ENCODE peak calls at places on chromosome 19, in seven cellular contexts. T, N, D, C, W, J and Q are unnamed samples.

GRCh38 chr19:31385744-31386143 is 36.5 kb upstream of the TSHZ3 start:
- DNase-seq in T (no peak), C (no peak), N (no peak), D (no peak), J (no peak), W (no peak), Q (no peak)

GRCh38 chr19:28492616-28493015 is 720.3 kb downstream of the UQCRFS1 start:
- DNase-seq in T (no peak), D (no peak), C (no peak), J (no peak), N (no peak), W (no peak), Q (no peak)

GRCh38 chr19:48629599-48630288 is 7.4 kb downstream of the DBP start:
- DNase-seq in D (no peak), C (peak; percentile 54), T (no peak), W (no peak), N (no peak), J (peak; percentile 79), Q (peak; percentile 89)

GRCh38 chr19:21604351-21604926 is 99.0 kb downstream of the ZNF429 start:
- DNase-seq in J (no peak), D (no peak), W (no peak), N (peak; percentile 14), C (no peak), T (no peak), Q (peak; percentile 35)

GRCh38 chr19:3336680-3337523 is 29.5 kb upstream of the NFIC start:
- DNase-seq in D (no peak), N (peak; percentile 83), T (no peak), J (peak; percentile 84), W (no peak), C (peak; percentile 90), Q (peak; percentile 84)

GRCh38 chr19:54449701-54450069 is 686 bp downstream of the LENG8 start:
- DNase-seq in D (no peak), J (peak; percentile 58), T (no peak), W (no peak), C (no peak), N (no peak), Q (no peak)

GRCh38 chr19:3397266-3398022 is 31.1 kb downstream of the NFIC start:
- DNase-seq in D (no peak), W (no peak), C (peak; percentile 68), J (no peak), T (no peak), N (no peak), Q (peak; percentile 73)

GRCh38 chr19:28940751-28941500 is 272.0 kb downstream of the UQCRFS1 start:
- DNase-seq in W (no peak), T (no peak), C (no peak), D (no peak), N (no peak), J (no peak), Q (no peak)

GRCh38 chr19:39397360-39398296 is 6.5 kb downstream of the MED29 start:
- DNase-seq in T (peak; percentile 98), J (peak; percentile 95), W (no peak), N (peak; percentile 88), C (peak; percentile 91), D (peak; percentile 81), Q (peak; percentile 97)

GRCh38 chr19:35931161-35931873 is 4.9 kb upstream of the LRFN3 start:
- DNase-seq in W (peak; percentile 97), N (peak; percentile 99), C (peak; percentile 99), D (peak; percentile 99), J (peak; percentile 100), T (peak; percentile 98), Q (peak; percentile 100)

GRCh38 chr19:18611327-18612050 is 1.2 kb upstream of the TMEM59L start:
- DNase-seq in W (no peak), J (no peak), C (no peak), T (peak; percentile 26), N (no peak), D (no peak), Q (no peak)

GRCh38 chr19:40716031-40716654 is 543 bp downstream of the COQ8B start:
- DNase-seq in J (no peak), T (peak; percentile 77), D (peak; percentile 64), C (no peak), N (no peak), W (no peak), Q (no peak)

GRCh38 chr19:48961673-48962028 is 3.5 kb upstream of the FTL start:
- DNase-seq in N (no peak), C (no peak), D (no peak), J (no peak), T (no peak), W (no peak), Q (peak; percentile 56)

GRCh38 chr19:13076787-13077186 is 25.9 kb downstream of the LYL1 start:
- DNase-seq in D (no peak), N (no peak), J (no peak), W (no peak), T (no peak), C (no peak), Q (no peak)

GRCh38 chr19:4108767-4109625 is 14.9 kb downstream of the MAP2K2 start:
- DNase-seq in W (no peak), D (peak; percentile 63), T (peak; percentile 83), J (no peak), N (no peak), C (no peak), Q (peak; percentile 55)

GRCh38 chr19:33193864-33194362 is at the start of gene LRP3:
- DNase-seq in C (peak; percentile 60), D (no peak), W (no peak), T (no peak), J (peak; percentile 83), N (peak; percentile 27), Q (peak; percentile 27)

GRCh38 chr19:29549105-29550070 is 23.6 kb downstream of the VSTM2B start:
- DNase-seq in N (no peak), W (no peak), J (no peak), T (no peak), C (no peak), D (no peak), Q (no peak)

GRCh38 chr19:3611841-3612240 is 5.2 kb upstream of the TBXA2R start:
- DNase-seq in D (no peak), C (no peak), J (no peak), W (no peak), T (no peak), N (no peak), Q (no peak)

GRCh38 chr19:46979770-46980105 is 39.9 kb upstream of the NPAS1 start:
- DNase-seq in J (no peak), W (no peak), T (no peak), N (no peak), C (no peak), D (no peak), Q (peak; percentile 27)

GRCh38 chr19:12784871-12785430 is 6.3 kb upstream of the JUNB start:
- DNase-seq in W (no peak), T (peak; percentile 36), N (no peak), D (peak; percentile 43), J (no peak), C (no peak), Q (peak; percentile 46)

GRCh38 chr19:19338082-19338481 is 17.5 kb downstream of the MAU2 start:
- DNase-seq in T (no peak), C (no peak), W (no peak), N (no peak), D (no peak), J (no peak), Q (no peak)

GRCh38 chr19:38093587-38093986 is 130.4 kb downstream of the DPF1 start:
- DNase-seq in W (no peak), D (no peak), C (peak; percentile 58), T (no peak), J (no peak), N (peak; percentile 40), Q (no peak)

GRCh38 chr19:47266401-47266885 is 8.2 kb upstream of the INAFM1 start:
- DNase-seq in C (no peak), W (no peak), J (no peak), D (no peak), T (no peak), N (no peak), Q (no peak)

GRCh38 chr19:39829702-39830275 is 4.2 kb downstream of the DYRK1B start:
- DNase-seq in W (no peak), T (no peak), C (no peak), N (no peak), D (no peak), J (no peak), Q (no peak)

GRCh38 chr19:39820696-39821095 is 13.3 kb downstream of the DYRK1B start:
- DNase-seq in D (no peak), J (no peak), T (no peak), N (no peak), W (no peak), C (no peak), Q (no peak)

GRCh38 chr19:20999731-21000352 is 20.6 kb upstream of the ZNF430 start:
- DNase-seq in C (peak; percentile 85), T (peak; percentile 78), D (peak; percentile 82), J (peak; percentile 93), N (peak; percentile 91), W (peak; percentile 45), Q (peak; percentile 82)

GRCh38 chr19:5947435-5947834 is 30.5 kb downstream of the RANBP3 start:
- DNase-seq in N (peak; percentile 46), T (no peak), J (peak; percentile 48), C (peak; percentile 68), W (no peak), D (no peak), Q (no peak)
- H3K4me1 ChIP-seq in N (peaks cover 80% of the 10 kb centered on the region), T (peaks cover 67% of the 10 kb centered on the region), J (peaks cover 58% of the 10 kb centered on the region), C (peaks cover 80% of the 10 kb centered on the region), W (peaks cover 32% of the 10 kb centered on the region), D (peaks cover 49% of the 10 kb centered on the region), Q (peaks cover 24% of the 10 kb centered on the region)

GRCh38 chr19:2244122-2244411 is 5.1 kb upstream of the AMH start:
- DNase-seq in D (no peak), N (no peak), C (no peak), W (no peak), T (no peak), J (no peak), Q (no peak)
- H3K36me3 ChIP-seq in D (peaks cover 59% of the 10 kb centered on the region), N (peaks cover 25% of the 10 kb centered on the region), C (peaks cover 54% of the 10 kb centered on the region), W (peaks cover 43% of the 10 kb centered on the region), T (peaks cover 41% of the 10 kb centered on the region), J (no peaks in the 10 kb centered on the region), Q (peaks cover 17% of the 10 kb centered on the region)

DNA sequence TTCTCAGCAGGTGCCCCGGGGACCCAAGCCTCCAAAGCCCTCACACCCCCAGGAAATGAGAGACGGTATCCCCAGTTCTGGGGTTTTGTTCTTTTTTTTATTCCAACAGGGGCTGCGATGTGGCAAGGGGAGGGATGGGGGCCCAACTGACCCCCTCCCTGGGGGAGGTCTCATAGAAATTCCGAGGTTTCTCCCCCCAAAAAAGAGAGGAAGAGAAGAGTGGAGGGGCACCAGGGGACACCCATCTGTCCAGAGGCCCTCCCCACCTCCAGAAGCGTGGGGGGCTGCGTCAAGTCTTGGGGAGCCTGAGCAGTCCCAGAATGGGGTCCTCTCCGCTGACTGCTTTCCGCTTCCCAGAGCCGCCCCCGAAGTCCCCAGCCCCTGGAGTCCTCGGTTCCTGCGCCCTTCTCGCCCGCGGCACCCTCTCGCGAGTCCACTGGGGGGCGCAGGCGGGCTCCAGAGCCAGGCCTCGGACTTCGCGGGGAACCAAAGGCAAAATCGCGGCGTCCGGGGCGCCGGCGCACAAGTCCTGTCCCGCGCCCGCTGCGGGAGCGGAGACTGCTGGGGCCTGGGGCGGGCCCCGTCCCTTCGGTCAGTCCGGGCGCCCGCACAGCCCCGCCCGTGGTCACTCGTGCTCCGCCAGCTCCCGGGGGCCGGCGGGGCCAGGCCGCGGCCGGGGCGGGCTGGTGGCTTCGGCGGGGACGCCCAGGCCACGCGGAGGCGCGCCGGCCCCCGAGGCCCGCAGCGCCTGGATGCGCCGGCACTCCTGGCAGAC is 4.4 kb upstream of the ATP1A3 start:
- DNase-seq in J (peak; percentile 61), N (no peak), W (no peak), T (peak; percentile 28), D (no peak), C (peak; percentile 38), Q (peak; percentile 29)
- H3K4me3 ChIP-seq in J (no peak overlapping the region), N (no peak overlapping the region), W (peak overlapping the region; percentile 48), T (no peak overlapping the region), D (no peak overlapping the region), C (peak overlapping the region; percentile 45), Q (no peak overlapping the region)

GRCh38 chr19:41871573-41872383 is 5.3 kb upstream of the CD79A start:
- DNase-seq in D (peak; percentile 57), J (no peak), C (peak; percentile 23), W (no peak), T (peak; percentile 61), N (peak; percentile 37), Q (peak; percentile 62)
- H3K4me1 ChIP-seq in D (peaks cover 81% of the 10 kb centered on the region), J (no peaks in the 10 kb centered on the region), C (peaks cover 56% of the 10 kb centered on the region), W (no peaks in the 10 kb centered on the region), T (peaks cover 90% of the 10 kb centered on the region), N (peaks cover 47% of the 10 kb centered on the region), Q (peaks cover 41% of the 10 kb centered on the region)